ENCODE peak calls at places on chromosome 1, in four cellular contexts. R, I, B and J are unnamed samples.

GRCh38 chr1:174912243-174912642 is 87.5 kb upstream of the CACYBP start:
- DNase-seq in B (no peak), R (no peak), I (no peak), J (no peak)

GRCh38 chr1:19429611-19430010 is 55.7 kb downstream of the CAPZB start:
- DNase-seq in I (no peak), R (no peak), B (no peak), J (no peak)

GRCh38 chr1:232260861-232261260 is 369.1 kb downstream of the SIPA1L2 start:
- DNase-seq in I (no peak), R (no peak), B (peak), J (no peak)

GRCh38 chr1:1313500-1314236 is 5.3 kb downstream of the PUSL1 start:
- DNase-seq in B (no peak), R (no peak), I (no peak), J (no peak)

GRCh38 chr1:80050523-80050922 is 1044.0 kb upstream of the ADGRL4 start:
- DNase-seq in B (no peak), R (no peak), I (no peak), J (no peak)

GRCh38 chr1:76023669-76024407 is 50.7 kb upstream of the ST6GALNAC3 start:
- DNase-seq in B (peak), R (no peak), I (no peak), J (no peak)

GRCh38 chr1:205041998-205042910 is 758 bp upstream of the CNTN2 start:
- DNase-seq in I (no peak), R (no peak), B (no peak), J (no peak)

GRCh38 chr1:90000934-90001676 is 6.2 kb downstream of the ZNF326 start:
- DNase-seq in B (no peak), R (no peak), I (no peak), J (no peak)

GRCh38 chr1:91622586-91622985 is 121.9 kb downstream of the CDC7 start:
- DNase-seq in B (no peak), I (no peak), R (no peak), J (peak)

GRCh38 chr1:12436817-12437599 is 181.0 kb downstream of the DHRS3 start:
- DNase-seq in I (no peak), R (no peak), B (peak), J (no peak)

GRCh38 chr1:107474877-107475612 is 334.2 kb downstream of the NTNG1 start:
- DNase-seq in I (no peak), R (no peak), B (peak), J (no peak)

GRCh38 chr1:59481915-59482505 is 185.1 kb downstream of the FGGY start:
- DNase-seq in I (no peak), B (no peak), R (no peak), J (no peak)

GRCh38 chr1:244460195-244460594 is 878 bp upstream of the CATSPERE start:
- DNase-seq in I (no peak), R (no peak), B (no peak), J (peak)

GRCh38 chr1:9476790-9477463 is 62.3 kb upstream of the SLC25A33 start:
- DNase-seq in I (no peak), R (no peak), B (peak), J (no peak)

GRCh38 chr1:60916926-60917325 is 165.4 kb upstream of the NFIA start:
- DNase-seq in B (no peak), R (no peak), I (no peak), J (no peak)

GRCh38 chr1:46983416-46983815 is 40.1 kb upstream of the CYP4X1 start:
- DNase-seq in B (no peak), I (no peak), R (no peak), J (no peak)

GRCh38 chr1:212495843-212496494 is 63.2 kb downstream of the NENF start:
- DNase-seq in I (no peak), R (no peak), B (no peak), J (no peak)

GRCh38 chr1:26696191-26696644 is 403 bp downstream of the ARID1A start:
- DNase-seq in R (no peak), B (no peak), I (peak), J (no peak)

GRCh38 chr1:180839547-180839946 is 73.2 kb upstream of the KIAA1614 start:
- DNase-seq in B (no peak), R (no peak), I (no peak), J (no peak)

GRCh38 chr1:236753554-236753953 is 41.5 kb upstream of the MTR start:
- DNase-seq in B (peak), R (no peak), I (no peak), J (no peak)

GRCh38 chr1:101237229-101237837 is 514 bp downstream of the S1PR1 start:
- DNase-seq in B (peak), R (no peak), I (no peak), J (no peak)

GRCh38 chr1:52037402-52037814 is 3.8 kb upstream of the KTI12 start:
- DNase-seq in R (no peak), B (no peak), I (no peak), J (no peak)

GRCh38 chr1:155970531-155971167 is 7.7 kb downstream of the ARHGEF2 start:
- DNase-seq in B (no peak), R (peak), I (no peak), J (peak)

GRCh38 chr1:208254862-208255261 is 10.7 kb upstream of the PLXNA2 start:
- DNase-seq in I (no peak), B (peak), R (no peak), J (no peak)

GRCh38 chr1:154969741-154970452 is 650 bp downstream of the SHC1 start:
- DNase-seq in R (no peak), I (no peak), B (no peak), J (no peak)

GRCh38 chr1:89673251-89673650 is 40.3 kb downstream of the LRRC8C start:
- DNase-seq in R (no peak), B (no peak), I (no peak), J (no peak)

GRCh38 chr1:113874017-113874879 is 2.7 kb upstream of the PTPN22 start:
- DNase-seq in R (no peak), B (peak), I (no peak), J (peak)

GRCh38 chr1:246971969-246972368 is 35.9 kb downstream of the ZNF695 start:
- DNase-seq in R (no peak), I (no peak), B (no peak), J (no peak)

GRCh38 chr1:52662645-52663313 is 29.8 kb downstream of the SHISAL2A start:
- DNase-seq in B (peak), R (no peak), I (no peak), J (no peak)

GRCh38 chr1:46062651-46063319 is 69.6 kb downstream of the PIK3R3 start:
- DNase-seq in R (no peak), I (no peak), B (no peak), J (no peak)

GRCh38 chr1:9317591-9318331 is 25.1 kb downstream of the SPSB1 start:
- DNase-seq in B (no peak), R (no peak), I (no peak), J (no peak)

GRCh38 chr1:158028956-158029355 is 35.5 kb downstream of the KIRREL1 start:
- DNase-seq in I (no peak), B (peak), R (no peak), J (no peak)

GRCh38 chr1:157844084-157844830 is 2.6 kb upstream of the CD5L start:
- DNase-seq in B (no peak), I (no peak), R (no peak), J (no peak)

GRCh38 chr1:153261793-153262371 is 2.4 kb downstream of the LORICRIN start:
- DNase-seq in B (no peak), R (no peak), I (no peak), J (no peak)
- H3K4me3 ChIP-seq in B (peak), R (peak), I (peak), J (no peak)

DNA sequence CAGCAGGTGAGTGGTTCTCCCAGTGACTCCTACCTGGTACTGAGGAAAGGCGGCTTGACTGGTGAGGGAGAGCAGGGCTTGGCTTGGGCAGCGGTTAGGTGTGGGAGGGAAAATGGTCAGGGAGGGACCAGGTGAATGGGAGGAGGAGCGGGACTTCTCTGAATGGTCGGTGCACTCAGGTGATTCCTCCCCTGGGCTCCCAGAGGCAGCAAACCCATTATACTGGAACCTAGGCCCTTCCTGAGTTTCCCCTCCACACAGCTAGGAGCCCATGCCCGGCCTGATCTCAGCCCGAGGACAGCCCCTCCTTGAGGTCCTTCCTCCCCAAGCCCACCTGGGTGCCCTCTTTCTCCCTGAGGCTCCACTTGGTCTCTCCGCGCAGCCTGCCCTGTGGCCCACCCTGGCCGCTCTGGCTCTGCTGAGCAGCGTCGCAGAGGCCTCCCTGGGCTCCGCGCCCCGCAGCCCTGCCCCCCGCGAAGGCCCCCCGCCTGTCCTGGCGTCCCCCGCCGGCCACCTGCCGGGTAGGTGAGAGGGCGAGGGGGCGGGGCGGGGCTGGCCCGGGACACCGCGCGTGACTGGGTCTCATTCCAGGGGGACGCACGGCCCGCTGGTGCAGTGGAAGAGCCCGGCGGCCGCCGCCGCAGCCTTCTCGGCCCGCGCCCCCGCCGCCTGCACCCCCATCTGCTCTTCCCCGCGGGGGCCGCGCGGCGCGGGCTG is 2.3 kb downstream of the ARTN start:
- DNase-seq in R (peak), I (no peak), B (peak), J (no peak)
- H3K4me3 ChIP-seq in R (peak), I (no peak), B (peak), J (peak)

GRCh38 chr1:16161717-16162116 is 5.8 kb upstream of the EPHA2 start:
- DNase-seq in B (no peak), I (no peak), R (no peak), J (peak)
- H3K4me3 ChIP-seq in B (no peak), I (peak), R (no peak), J (no peak)

GRCh38 chr1:29120955-29121485 is 2.7 kb downstream of the TMEM200B start:
- DNase-seq in R (peak), B (no peak), I (peak), J (peak)
- H3K4me3 ChIP-seq in R (peak), B (no peak), I (no peak), J (peak)

DNA sequence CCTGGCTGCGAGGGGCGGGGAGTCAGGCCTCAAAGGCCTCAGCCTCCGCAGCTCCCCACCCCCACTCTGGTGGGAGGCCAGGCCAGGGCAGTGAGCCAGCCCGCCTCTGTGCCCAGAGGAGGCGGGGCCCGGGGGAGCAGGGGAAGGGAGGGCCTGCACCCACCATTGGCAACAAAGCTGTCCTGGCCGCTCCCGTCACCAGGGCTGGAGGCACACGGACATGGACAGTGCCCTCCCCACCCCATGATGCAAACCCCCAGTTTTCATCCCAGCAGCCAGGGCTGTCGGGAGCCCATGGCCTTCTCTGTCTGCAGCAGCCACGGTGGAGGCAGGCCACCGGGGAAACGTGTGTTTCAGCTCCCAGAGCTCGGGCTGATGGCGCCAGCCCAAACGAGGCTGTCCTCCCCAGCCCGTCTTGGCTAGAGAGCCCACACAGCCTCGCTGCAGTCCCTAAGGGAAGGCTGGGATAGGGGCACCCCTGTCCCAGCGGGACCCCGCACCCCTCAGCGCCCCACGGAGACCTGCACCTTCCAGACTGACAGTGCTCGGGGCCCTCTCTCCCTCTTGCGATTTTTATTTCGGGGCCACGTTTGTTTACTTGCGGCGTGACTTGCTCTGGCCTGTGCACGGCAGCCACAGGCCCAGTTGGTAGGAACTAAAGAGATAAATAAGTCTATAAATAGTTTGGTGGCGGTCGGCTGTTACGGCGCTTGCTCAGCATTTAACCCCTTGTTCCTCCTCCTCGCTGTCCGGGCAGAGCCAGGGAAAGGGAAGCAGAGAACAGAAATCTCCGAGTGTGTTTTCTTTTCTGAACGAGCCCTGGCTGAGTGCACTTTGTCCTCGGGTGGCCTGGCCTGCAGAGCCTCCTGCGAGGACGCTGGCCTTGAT is 101.8 kb downstream of the PRDM16 start:
- DNase-seq in R (peak), I (no peak), B (no peak), J (peak)
- H3K4me3 ChIP-seq in R (peak), I (no peak), B (no peak), J (peak)

DNA sequence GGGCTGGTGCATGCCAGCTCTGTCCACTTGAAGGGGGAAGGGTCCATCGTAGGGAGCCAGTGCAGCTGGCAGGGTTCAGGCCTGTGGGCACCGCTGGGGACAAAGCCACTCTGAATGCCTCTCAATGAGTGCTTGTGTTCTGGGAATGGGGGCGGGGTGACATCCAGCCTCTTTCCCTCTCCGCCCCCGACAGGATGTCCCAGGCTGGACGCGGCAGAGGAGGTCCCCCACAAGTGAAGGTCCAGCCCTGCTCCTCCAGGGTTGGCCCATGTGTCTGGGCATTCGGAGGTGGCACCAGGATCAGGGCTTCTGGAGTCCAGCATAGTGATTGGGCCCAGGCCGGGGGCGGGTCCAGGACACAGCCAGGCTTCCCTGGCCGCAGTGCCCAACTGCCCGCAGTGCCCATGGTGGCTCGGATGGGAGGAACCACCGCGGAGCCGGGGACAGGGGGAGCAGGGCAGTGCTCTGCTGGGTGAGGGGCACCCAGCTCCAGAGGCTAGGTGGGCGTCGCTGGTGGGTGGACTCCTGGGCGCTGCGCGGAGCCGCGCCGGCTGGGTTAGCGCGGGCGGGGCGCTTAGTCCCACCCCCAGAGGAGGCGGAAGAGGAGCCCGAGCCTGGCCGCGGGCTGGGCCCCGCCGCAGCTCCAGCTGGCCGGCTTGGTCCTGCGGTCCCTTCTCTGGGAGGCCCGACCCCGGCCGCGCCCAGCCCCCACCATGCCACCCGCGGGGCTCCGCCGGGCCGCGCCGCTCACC is at the start of gene SHISA4:
- DNase-seq in I (no peak), R (peak), B (peak), J (peak)
- H3K4me3 ChIP-seq in I (peak), R (peak), B (peak), J (peak)

GRCh38 chr1:241772932-241773500 is 75.0 kb upstream of the EXO1 start:
- DNase-seq in R (no peak), I (no peak), B (no peak), J (no peak)

GRCh38 chr1:241770115-241770514 is 77.9 kb upstream of the EXO1 start:
- DNase-seq in R (no peak), I (no peak), B (no peak), J (no peak)

GRCh38 chr1:241767737-241768136 is 80.3 kb upstream of the EXO1 start:
- DNase-seq in I (no peak), B (no peak), R (no peak), J (no peak)

GRCh38 chr1:241774017-241774416 is 74.0 kb upstream of the EXO1 start:
- DNase-seq in B (no peak), I (no peak), R (no peak), J (no peak)

DNA sequence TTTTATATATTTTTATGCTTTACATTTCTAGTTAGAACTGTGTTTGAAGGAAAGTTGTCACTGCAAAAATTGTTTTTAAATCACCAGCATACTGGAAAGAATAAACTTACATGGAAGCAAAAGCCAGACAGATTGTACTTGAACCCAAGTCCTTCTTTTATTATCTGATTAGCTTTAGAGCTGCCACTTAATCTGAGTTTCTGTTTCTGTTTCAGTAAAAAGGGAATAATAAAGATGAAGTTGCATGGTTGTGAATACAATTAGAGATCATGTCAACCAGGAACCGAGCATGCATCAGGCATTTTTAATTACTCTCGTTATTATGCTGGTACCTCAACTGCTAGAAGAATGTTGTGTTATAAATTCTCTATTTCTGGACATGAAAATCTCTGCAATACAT is 76.9 kb upstream of the EXO1 start:
- DNase-seq in B (no peak), I (no peak), R (no peak), J (no peak)
- H3K4me3 ChIP-seq in B (no peak), I (no peak), R (no peak), J (no peak)